ENCODE peak calls at places on chromosomes 4 and X, in nine cellular contexts. V is stomach, J is body of pancreas, K is tibial nerve, S is uterus, C is transverse colon, X is K562, A is ovary, W is H1. M is an unnamed sample. For H3K36me3 and H3K4me1, the result is how much of the 10 kb centered on the place peaks cover.

GRCh38 chrX:7084841-7085240 is 62.7 kb upstream of the STS start:
- DNase-seq in V (no peak), J (no peak), K (no peak), S (no peak), C (no peak), X (no peak), A (no peak), W (no peak), M (no peak)

GRCh38 chrX:104318330-104319009 is 63.7 kb upstream of the ESX1 start:
- DNase-seq in V (peak), J (peak), K (no peak), S (no peak), C (peak), X (no peak), A (no peak), W (no peak), M (no peak)

GRCh38 chr4:28278676-28279075 is 1418.0 kb downstream of the STIM2 start:
- DNase-seq in V (no peak), J (no peak), K (no peak), S (no peak), C (no peak), X (no peak), A (no peak), W (no peak), M (no peak)

GRCh38 chrX:13110427-13111324 is 66.3 kb upstream of the FAM9C start:
- DNase-seq in V (no peak), J (peak), K (peak), S (peak), C (peak), X (no peak), A (no peak), W (no peak), M (no peak)

GRCh38 chrX:51395474-51395806 is 62.8 kb downstream of the NUDT10 start:
- DNase-seq in V (no peak), J (no peak), K (no peak), S (no peak), C (no peak), X (no peak), A (no peak), W (no peak), M (no peak)

GRCh38 chrX:29634516-29634915 is 580.8 kb upstream of the MAGEB2 start:
- DNase-seq in V (no peak), J (no peak), K (no peak), S (no peak), C (no peak), X (no peak), A (no peak), W (no peak), M (no peak)

GRCh38 chr4:145824469-145824868 is 114.2 kb downstream of the ZNF827 start:
- DNase-seq in V (no peak), J (no peak), K (no peak), S (no peak), C (no peak), X (no peak), A (no peak), W (peak), M (no peak)

GRCh38 chrX:22652596-22652995 is 347.2 kb upstream of the DDX53 start:
- DNase-seq in V (no peak), J (no peak), K (no peak), S (peak), C (peak), X (no peak), A (no peak), W (peak), M (no peak)

GRCh38 chr4:169307581-169307980 is 36.8 kb upstream of the SH3RF1 start:
- DNase-seq in V (peak), J (no peak), K (no peak), S (no peak), C (no peak), X (no peak), A (no peak), W (no peak), M (no peak)

GRCh38 chr4:99784836-99785235 is 31.8 kb upstream of the DAPP1 start:
- DNase-seq in V (no peak), J (no peak), K (no peak), S (no peak), C (no peak), X (no peak), A (no peak), W (no peak), M (no peak)

GRCh38 chr4:115145393-115146160 is 32.2 kb upstream of the NDST4 start:
- DNase-seq in V (peak), J (peak), K (no peak), S (no peak), C (peak), X (no peak), A (no peak), W (no peak), M (no peak)

GRCh38 chr4:177607111-177607573 is 164.9 kb upstream of the AGA start:
- DNase-seq in V (no peak), J (no peak), K (no peak), S (no peak), C (no peak), X (no peak), A (no peak), W (no peak), M (no peak)

GRCh38 chrX:54358424-54359211 is 772 bp upstream of the WNK3 start:
- DNase-seq in V (no peak), J (peak), K (peak), S (peak), C (peak), X (no peak), A (peak), W (peak), M (no peak)

GRCh38 chrX:120308558-120308957 is 2.7 kb downstream of the TMEM255A start:
- DNase-seq in V (no peak), J (no peak), K (no peak), S (peak), C (no peak), X (no peak), A (peak), W (peak), M (no peak)

GRCh38 chr4:157806176-157806575 is 366.6 kb downstream of the GASK1B start:
- DNase-seq in V (no peak), J (no peak), K (no peak), S (no peak), C (no peak), X (no peak), A (no peak), W (no peak), M (no peak)

GRCh38 chr4:83455300-83456183 is at the start of the genes HELQ and MRPS18C:
- DNase-seq in V (peak), J (peak), K (peak), S (peak), C (peak), X (peak), A (peak), W (peak), M (peak)
- TF ChIP-seq POLR2A in V (no peak), J (peak), K (peak), S (peak), C (peak), X (peak), A (peak), W (peak), M (peak)

GRCh38 chr4:106301393-106302084 is 14.5 kb downstream of the TBCK start:
- DNase-seq in V (no peak), J (no peak), K (no peak), S (no peak), C (no peak), X (no peak), A (no peak), W (no peak), M (no peak)
- H3K36me3 ChIP-seq in V (under half), J (under half), K (under half), S (under half), C (under half), X (under half), A (under half), W (under half), M (under half)

GRCh38 chr4:98642991-98643426 is 15.4 kb downstream of the TSPAN5 start:
- DNase-seq in V (no peak), J (peak), K (no peak), S (no peak), C (no peak), X (no peak), A (no peak), W (no peak), M (no peak)
- H3K4me1 ChIP-seq in V (under half), J (under half), K (under half), S (under half), C (under half), X (under half), A (under half), W (under half), M (under half)

DNA sequence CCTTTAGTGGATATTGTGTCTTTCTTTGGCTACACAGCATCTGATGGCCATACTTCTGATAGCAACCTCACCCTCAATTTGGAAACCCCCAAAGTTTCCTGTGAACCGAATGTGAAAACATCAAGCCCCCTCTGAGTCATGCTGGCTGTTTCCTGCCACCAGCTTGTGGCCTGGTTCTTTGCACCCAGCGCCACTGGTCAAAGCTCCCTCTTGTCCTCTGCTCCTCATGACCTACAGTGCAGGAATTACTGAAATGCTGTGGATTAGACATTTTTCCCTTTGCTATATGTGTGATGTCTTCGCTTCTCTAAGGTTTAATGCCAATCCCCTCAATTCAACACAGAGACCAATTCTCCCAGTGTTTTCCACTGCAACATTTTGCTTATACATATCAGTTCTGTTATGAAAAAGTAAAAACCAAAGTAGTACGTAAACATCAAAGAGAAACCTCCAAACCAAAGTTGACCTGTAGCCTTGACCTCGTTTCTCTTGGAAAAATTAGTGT is 224.0 kb upstream of the TENM3 start:
- DNase-seq in V (no peak), J (no peak), K (no peak), S (no peak), C (no peak), X (no peak), A (no peak), W (no peak), M (no peak)
- TF ChIP-seq POLR2A in V (no peak), J (no peak), K (no peak), S (no peak), C (no peak), X (no peak), A (no peak), W (no peak), M (no peak)

GRCh38 chr4:3518511-3518880 is 13.7 kb downstream of the LRPAP1 start:
- DNase-seq in V (no peak), J (no peak), K (no peak), S (no peak), C (peak), X (no peak), A (no peak), W (no peak), M (no peak)
- H3K36me3 ChIP-seq in V (half or more), J (half or more), K (under half), S (under half), C (half or more), X (half or more), A (under half), W (half or more), M (half or more)

GRCh38 chr4:75843596-75843995 is 58.7 kb downstream of the PPEF2 start:
- DNase-seq in V (no peak), J (no peak), K (no peak), S (no peak), C (no peak), X (no peak), A (no peak), W (no peak), M (no peak)

GRCh38 chr4:75848891-75849290 is 53.4 kb downstream of the PPEF2 start:
- DNase-seq in V (no peak), J (no peak), K (no peak), S (no peak), C (no peak), X (no peak), A (no peak), W (no peak), M (no peak)

GRCh38 chr4:75841641-75842520 is 60.4 kb downstream of the PPEF2 start:
- DNase-seq in V (no peak), J (no peak), K (no peak), S (no peak), C (no peak), X (peak), A (no peak), W (no peak), M (no peak)

GRCh38 chr4:75845992-75846391 is 56.3 kb downstream of the PPEF2 start:
- DNase-seq in V (no peak), J (no peak), K (no peak), S (no peak), C (no peak), X (no peak), A (no peak), W (no peak), M (no peak)

DNA sequence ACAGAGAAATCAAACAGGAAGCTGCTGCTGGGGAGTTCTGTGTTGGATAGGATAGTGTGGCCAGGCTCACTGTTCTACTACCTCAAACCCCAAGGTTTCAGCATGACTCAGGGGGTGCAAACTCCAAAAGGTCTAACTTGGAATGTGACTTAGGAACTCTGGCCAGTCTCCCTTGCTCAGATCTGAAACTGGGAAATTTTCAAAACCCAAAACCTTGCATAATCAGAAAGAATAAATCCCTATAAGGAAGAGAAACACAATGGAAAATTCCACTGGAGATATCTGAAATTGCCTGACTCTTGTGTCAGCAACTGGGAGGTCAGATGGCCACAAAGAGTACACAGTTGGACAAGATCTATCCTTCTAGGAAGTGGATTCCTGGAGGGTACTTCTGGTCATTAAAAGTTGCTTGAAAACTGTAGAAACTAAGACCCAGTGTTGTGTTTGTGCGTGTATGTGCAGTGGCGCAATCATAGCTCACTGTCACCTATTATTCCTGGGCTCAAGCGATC is 58.0 kb downstream of the PPEF2 start:
- DNase-seq in V (no peak), J (no peak), K (peak), S (peak), C (no peak), X (no peak), A (no peak), W (no peak), M (no peak)
- H3K4me1 ChIP-seq in V (under half), J (under half), K (under half), S (under half), C (under half), X (under half), A (under half), W (under half), M (under half)

DNA sequence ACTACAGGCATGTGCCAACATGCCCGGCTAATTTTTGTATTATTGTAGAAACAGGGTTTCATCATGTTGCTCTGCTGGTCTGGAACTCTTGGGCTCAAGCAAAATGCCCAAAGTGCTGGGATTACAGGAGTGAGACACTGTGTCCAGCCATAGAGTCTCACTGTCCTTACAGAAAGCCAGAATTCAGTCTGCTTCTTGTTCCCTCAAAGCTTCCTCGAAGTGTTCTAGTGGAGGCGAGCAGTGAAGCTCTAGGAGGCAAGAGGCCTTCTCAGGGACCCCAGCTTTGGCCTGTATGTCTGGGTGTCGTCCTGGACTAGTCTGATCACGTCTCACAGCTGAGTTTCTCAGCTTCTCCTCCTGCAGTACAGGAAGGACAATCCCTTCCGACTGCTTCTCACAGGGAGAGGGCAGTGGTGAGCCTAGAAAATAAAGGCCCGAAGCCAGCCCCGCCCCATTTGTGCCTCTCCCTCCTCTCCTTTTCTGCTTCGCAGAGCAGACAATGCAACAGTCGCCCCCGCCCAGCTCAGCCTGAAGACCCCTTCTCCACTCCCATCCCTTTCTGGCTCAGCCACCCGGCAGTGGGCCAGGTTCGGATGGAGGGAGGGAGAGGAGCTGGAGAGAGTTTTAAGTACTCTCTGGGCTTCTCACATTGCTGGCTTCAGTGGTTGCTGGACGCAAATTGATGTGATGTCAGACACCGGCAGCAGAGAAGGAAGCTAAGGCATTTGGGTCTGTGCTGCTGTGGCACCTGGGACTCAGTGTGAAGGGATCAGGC is 11.1 kb upstream of the FAM3A start:
- DNase-seq in V (peak), J (peak), K (peak), S (peak), C (peak), X (peak), A (peak), W (peak), M (no peak)
- TF ChIP-seq POLR2A in V (no peak), J (no peak), K (peak), S (peak), C (peak), X (peak), A (no peak), W (peak), M (no peak)

GRCh38 chr4:87493147-87493546 is 36.0 kb downstream of the SPARCL1 start:
- DNase-seq in V (no peak), J (no peak), K (no peak), S (no peak), C (no peak), X (no peak), A (no peak), W (no peak), M (no peak)

GRCh38 chr4:87489678-87490077 is 39.5 kb downstream of the SPARCL1 start:
- DNase-seq in V (no peak), J (no peak), K (no peak), S (no peak), C (no peak), X (no peak), A (no peak), W (no peak), M (no peak)

GRCh38 chr4:87490664-87491369 is 38.4 kb downstream of the SPARCL1 start:
- DNase-seq in V (no peak), J (no peak), K (no peak), S (no peak), C (no peak), X (no peak), A (no peak), W (no peak), M (no peak)

GRCh38 chr4:87491436-87491835 is 37.7 kb downstream of the SPARCL1 start:
- DNase-seq in V (no peak), J (no peak), K (no peak), S (no peak), C (no peak), X (no peak), A (no peak), W (no peak), M (no peak)

GRCh38 chr4:87492617-87493016 is 36.6 kb downstream of the SPARCL1 start:
- DNase-seq in V (no peak), J (no peak), K (no peak), S (no peak), C (no peak), X (no peak), A (no peak), W (no peak), M (no peak)
- H3K36me3 ChIP-seq in V (half or more), J (under half), K (under half), S (under half), C (under half), X (under half), A (under half), W (under half), M (half or more)

GRCh38 chr4:2586502-2586901 is 50.1 kb downstream of the FAM193A start:
- DNase-seq in V (no peak), J (no peak), K (no peak), S (no peak), C (no peak), X (no peak), A (no peak), W (no peak), M (no peak)
- H3K4me1 ChIP-seq in V (half or more), J (half or more), K (half or more), S (under half), C (under half), X (under half), A (under half), W (under half), M (half or more)

M was measured in esophagus muscularis mucosa.